ENCODE peak calls at places on chromosome 17, in nine cellular contexts. One of them, this sample, is unnamed.

GRCh38 chr17:6669479-6670212 is 18.1 kb downstream of the C17orf100 start:
- DNase-seq in lung: no peak
- DNase-seq in body of pancreas: no peak
- DNase-seq in tibial artery: no peak
- DNase-seq in uterus: no peak
- DNase-seq in lower lobe of right lung: no peak
- DNase-seq in sigmoid colon: no peak
- DNase-seq in CD8-positive, alpha-beta T cell: no peak
- DNase-seq in heart left ventricle: no peak
- DNase-seq in this sample: no peak

GRCh38 chr17:12046786-12047185 is 26.1 kb downstream of the MAP2K4 start:
- DNase-seq in CD8-positive, alpha-beta T cell: no peak
- DNase-seq in tibial artery: no peak
- DNase-seq in lung: no peak
- DNase-seq in body of pancreas: no peak
- DNase-seq in lower lobe of right lung: no peak
- DNase-seq in uterus: no peak
- DNase-seq in heart left ventricle: no peak
- DNase-seq in sigmoid colon: no peak
- DNase-seq in this sample: no peak

GRCh38 chr17:32310927-32311568 is 30.9 kb downstream of the C17orf75 start:
- DNase-seq in tibial artery: no peak
- DNase-seq in lower lobe of right lung: no peak
- DNase-seq in sigmoid colon: no peak
- DNase-seq in heart left ventricle: no peak
- DNase-seq in CD8-positive, alpha-beta T cell: no peak
- DNase-seq in lung: no peak
- DNase-seq in body of pancreas: no peak
- DNase-seq in uterus: no peak
- DNase-seq in this sample: no peak

GRCh38 chr17:73228748-73229236 is 32.9 kb downstream of the CPSF4L start:
- DNase-seq in lung: peak
- DNase-seq in sigmoid colon: peak
- DNase-seq in body of pancreas: peak
- DNase-seq in heart left ventricle: peak
- DNase-seq in lower lobe of right lung: peak
- DNase-seq in tibial artery: peak
- DNase-seq in CD8-positive, alpha-beta T cell: no peak
- DNase-seq in uterus: peak
- DNase-seq in this sample: peak

GRCh38 chr17:46930083-46930482 is 7.1 kb downstream of the GOSR2 start:
- DNase-seq in sigmoid colon: no peak
- DNase-seq in lung: no peak
- DNase-seq in lower lobe of right lung: no peak
- DNase-seq in CD8-positive, alpha-beta T cell: no peak
- DNase-seq in heart left ventricle: no peak
- DNase-seq in uterus: no peak
- DNase-seq in body of pancreas: no peak
- DNase-seq in tibial artery: no peak
- DNase-seq in this sample: no peak

GRCh38 chr17:7656958-7657715 is 6.4 kb downstream of the ATP1B2 start:
- DNase-seq in uterus: peak
- DNase-seq in CD8-positive, alpha-beta T cell: no peak
- DNase-seq in heart left ventricle: peak
- DNase-seq in body of pancreas: peak
- DNase-seq in lower lobe of right lung: no peak
- DNase-seq in tibial artery: no peak
- DNase-seq in sigmoid colon: peak
- DNase-seq in lung: no peak
- DNase-seq in this sample: no peak

GRCh38 chr17:43791589-43791988 is 11.4 kb downstream of the CFAP97D1 start:
- DNase-seq in CD8-positive, alpha-beta T cell: no peak
- DNase-seq in body of pancreas: peak
- DNase-seq in heart left ventricle: no peak
- DNase-seq in sigmoid colon: no peak
- DNase-seq in uterus: no peak
- DNase-seq in lower lobe of right lung: no peak
- DNase-seq in lung: no peak
- DNase-seq in tibial artery: no peak
- DNase-seq in this sample: no peak

GRCh38 chr17:75468779-75469373 is 12.4 kb downstream of the TMEM94 start:
- DNase-seq in CD8-positive, alpha-beta T cell: no peak
- DNase-seq in uterus: no peak
- DNase-seq in heart left ventricle: no peak
- DNase-seq in lower lobe of right lung: no peak
- DNase-seq in tibial artery: no peak
- DNase-seq in sigmoid colon: no peak
- DNase-seq in body of pancreas: no peak
- DNase-seq in lung: no peak
- DNase-seq in this sample: no peak

GRCh38 chr17:47694818-47695663 is 1.1 kb downstream of the TBKBP1 start:
- DNase-seq in heart left ventricle: peak
- DNase-seq in sigmoid colon: peak
- DNase-seq in body of pancreas: peak
- DNase-seq in CD8-positive, alpha-beta T cell: no peak
- DNase-seq in uterus: peak
- DNase-seq in lower lobe of right lung: peak
- DNase-seq in tibial artery: peak
- DNase-seq in lung: peak
- DNase-seq in this sample: peak

GRCh38 chr17:68248199-68248825 is 469 bp downstream of the AMZ2 start:
- DNase-seq in sigmoid colon: peak
- DNase-seq in uterus: peak
- DNase-seq in body of pancreas: peak
- DNase-seq in heart left ventricle: no peak
- DNase-seq in tibial artery: peak
- DNase-seq in lung: no peak
- DNase-seq in CD8-positive, alpha-beta T cell: no peak
- DNase-seq in lower lobe of right lung: no peak
- DNase-seq in this sample: peak

GRCh38 chr17:48944519-48945260 is at the start of gene SNF8:
- DNase-seq in uterus: peak
- DNase-seq in lower lobe of right lung: peak
- DNase-seq in heart left ventricle: peak
- DNase-seq in CD8-positive, alpha-beta T cell: peak
- DNase-seq in sigmoid colon: peak
- DNase-seq in body of pancreas: peak
- DNase-seq in lung: peak
- DNase-seq in tibial artery: peak
- DNase-seq in this sample: peak

DNA sequence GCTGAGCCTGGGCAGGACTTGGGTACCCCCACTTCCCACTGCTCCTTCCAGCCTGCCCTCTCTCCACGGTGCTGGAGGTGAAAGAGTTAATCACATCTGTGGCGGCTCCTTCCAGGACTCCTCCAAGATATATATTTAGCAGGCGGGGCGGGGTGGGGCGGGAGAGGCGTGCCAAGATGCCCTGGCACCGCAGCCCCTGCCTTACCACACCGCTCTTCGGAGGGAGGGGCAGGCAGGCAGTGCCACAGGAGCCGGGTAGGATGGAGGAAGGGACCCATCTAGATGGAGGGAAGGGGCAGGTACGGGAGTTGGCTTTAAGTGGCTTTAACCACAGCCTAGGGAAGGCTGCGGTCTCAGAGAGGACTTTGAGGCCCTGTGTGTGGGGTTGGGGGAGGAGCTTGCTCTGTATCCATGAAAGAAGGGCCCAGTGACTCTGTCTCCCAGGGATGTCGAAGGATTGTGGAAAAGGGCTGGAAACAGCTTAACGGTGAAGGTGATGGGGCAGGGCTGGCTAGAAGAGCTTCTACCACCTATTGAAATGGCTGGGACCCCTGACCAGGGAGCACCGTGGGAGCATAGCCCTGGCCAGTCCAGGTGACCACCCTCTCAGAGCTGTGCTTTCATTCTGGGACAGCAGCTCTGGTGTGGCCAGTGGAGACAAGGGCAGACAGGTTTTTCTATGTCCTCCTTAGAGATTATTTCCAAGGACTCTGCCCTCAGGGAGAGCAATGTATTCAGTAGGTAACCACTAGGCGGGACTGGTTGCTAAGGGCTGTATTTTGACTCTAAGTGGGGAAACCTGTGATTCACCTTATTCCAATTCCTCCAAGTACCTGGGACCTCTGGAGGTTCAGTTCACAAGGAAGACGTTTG is 13.0 kb downstream of the GPR142 start:
- DNase-seq in lung: peak
- DNase-seq in tibial artery: peak
- DNase-seq in CD8-positive, alpha-beta T cell: no peak
- DNase-seq in heart left ventricle: no peak
- DNase-seq in lower lobe of right lung: no peak
- DNase-seq in uterus: no peak
- DNase-seq in body of pancreas: peak
- DNase-seq in sigmoid colon: no peak
- DNase-seq in this sample: no peak
- TF ChIP-seq CTCF in lung: no peak
- TF ChIP-seq CTCF in tibial artery: no peak
- TF ChIP-seq CTCF in CD8-positive, alpha-beta T cell: no peak
- TF ChIP-seq CTCF in heart left ventricle: no peak
- TF ChIP-seq CTCF in lower lobe of right lung: no peak
- TF ChIP-seq CTCF in uterus: no peak
- TF ChIP-seq CTCF in body of pancreas: peak
- TF ChIP-seq CTCF in sigmoid colon: peak
- TF ChIP-seq CTCF in this sample: no peak

GRCh38 chr17:17605747-17606083 is 14.2 kb upstream of the PEMT start:
- DNase-seq in heart left ventricle: no peak
- DNase-seq in lower lobe of right lung: no peak
- DNase-seq in lung: no peak
- DNase-seq in body of pancreas: no peak
- DNase-seq in tibial artery: no peak
- DNase-seq in sigmoid colon: no peak
- DNase-seq in uterus: no peak
- DNase-seq in CD8-positive, alpha-beta T cell: no peak
- DNase-seq in this sample: no peak

GRCh38 chr17:17612085-17613022 is 20.8 kb upstream of the PEMT start:
- DNase-seq in tibial artery: no peak
- DNase-seq in lower lobe of right lung: no peak
- DNase-seq in heart left ventricle: no peak
- DNase-seq in lung: no peak
- DNase-seq in uterus: no peak
- DNase-seq in body of pancreas: no peak
- DNase-seq in CD8-positive, alpha-beta T cell: no peak
- DNase-seq in sigmoid colon: no peak
- DNase-seq in this sample: no peak

GRCh38 chr17:17606416-17607000 is 15.0 kb upstream of the PEMT start:
- DNase-seq in body of pancreas: no peak
- DNase-seq in heart left ventricle: no peak
- DNase-seq in sigmoid colon: no peak
- DNase-seq in lower lobe of right lung: no peak
- DNase-seq in CD8-positive, alpha-beta T cell: no peak
- DNase-seq in lung: no peak
- DNase-seq in uterus: no peak
- DNase-seq in tibial artery: no peak
- DNase-seq in this sample: no peak

GRCh38 chr17:17605083-17605746 is 13.7 kb upstream of the PEMT start:
- DNase-seq in lung: no peak
- DNase-seq in sigmoid colon: no peak
- DNase-seq in heart left ventricle: no peak
- DNase-seq in tibial artery: no peak
- DNase-seq in CD8-positive, alpha-beta T cell: no peak
- DNase-seq in body of pancreas: no peak
- DNase-seq in uterus: no peak
- DNase-seq in lower lobe of right lung: peak
- DNase-seq in this sample: no peak

DNA sequence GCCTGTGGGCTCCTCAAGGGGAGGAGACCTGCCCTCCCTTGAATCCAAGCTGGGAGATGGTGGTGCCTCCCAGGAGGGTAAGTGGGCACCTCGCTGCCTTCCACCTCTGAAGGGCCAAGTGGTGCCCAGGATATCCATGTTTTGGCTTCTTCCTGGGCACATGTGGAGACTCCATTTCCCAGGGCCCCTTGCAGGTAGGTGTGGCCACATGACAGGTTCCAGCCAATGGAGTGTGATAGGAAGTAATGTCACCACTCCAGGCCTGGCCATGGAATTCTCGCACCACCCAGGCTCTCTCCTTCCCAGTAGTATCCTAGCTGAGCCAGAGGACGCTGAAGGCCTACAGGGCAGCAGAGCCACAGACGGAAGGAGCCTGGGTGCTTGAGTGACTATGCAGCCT is 17.6 kb upstream of the PEMT start:
- DNase-seq in sigmoid colon: no peak
- DNase-seq in CD8-positive, alpha-beta T cell: no peak
- DNase-seq in tibial artery: no peak
- DNase-seq in heart left ventricle: no peak
- DNase-seq in lower lobe of right lung: no peak
- DNase-seq in body of pancreas: no peak
- DNase-seq in lung: no peak
- DNase-seq in uterus: no peak
- DNase-seq in this sample: no peak
- H3K4me3 ChIP-seq in sigmoid colon: no peak
- H3K4me3 ChIP-seq in CD8-positive, alpha-beta T cell: no peak
- H3K4me3 ChIP-seq in tibial artery: no peak
- H3K4me3 ChIP-seq in heart left ventricle: no peak
- H3K4me3 ChIP-seq in lower lobe of right lung: no peak
- H3K4me3 ChIP-seq in body of pancreas: no peak
- H3K4me3 ChIP-seq in lung: no peak
- H3K4me3 ChIP-seq in uterus: no peak
- H3K4me3 ChIP-seq in this sample: no peak

DNA sequence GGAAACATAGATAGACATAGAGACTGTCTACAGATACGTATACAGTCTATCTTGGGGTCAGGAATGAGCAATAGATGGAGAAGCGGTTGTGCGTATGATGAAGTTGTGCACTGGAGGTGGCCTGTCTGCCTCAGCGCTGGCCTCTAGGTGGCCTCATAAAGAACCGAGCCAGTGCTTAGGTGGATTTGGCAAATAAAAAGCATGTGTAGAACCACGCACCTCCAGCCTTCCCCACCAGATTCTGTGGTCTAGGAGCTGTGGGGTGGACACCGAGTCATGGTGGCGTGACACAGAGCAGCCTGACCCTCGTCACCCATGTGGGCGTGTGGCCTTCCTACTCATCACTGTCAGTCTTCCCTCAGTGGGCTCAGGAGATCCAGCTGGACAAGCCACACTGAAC is 34.0 kb downstream of the PGS1 start:
- DNase-seq in uterus: no peak
- DNase-seq in body of pancreas: no peak
- DNase-seq in lower lobe of right lung: no peak
- DNase-seq in CD8-positive, alpha-beta T cell: no peak
- DNase-seq in heart left ventricle: no peak
- DNase-seq in lung: no peak
- DNase-seq in sigmoid colon: no peak
- DNase-seq in tibial artery: no peak
- DNase-seq in this sample: no peak
- TF ChIP-seq CTCF in uterus: no peak
- TF ChIP-seq CTCF in body of pancreas: peak
- TF ChIP-seq CTCF in lower lobe of right lung: peak
- TF ChIP-seq CTCF in CD8-positive, alpha-beta T cell: peak
- TF ChIP-seq CTCF in heart left ventricle: peak
- TF ChIP-seq CTCF in lung: no peak
- TF ChIP-seq CTCF in sigmoid colon: no peak
- TF ChIP-seq CTCF in tibial artery: no peak
- TF ChIP-seq CTCF in this sample: peak

DNA sequence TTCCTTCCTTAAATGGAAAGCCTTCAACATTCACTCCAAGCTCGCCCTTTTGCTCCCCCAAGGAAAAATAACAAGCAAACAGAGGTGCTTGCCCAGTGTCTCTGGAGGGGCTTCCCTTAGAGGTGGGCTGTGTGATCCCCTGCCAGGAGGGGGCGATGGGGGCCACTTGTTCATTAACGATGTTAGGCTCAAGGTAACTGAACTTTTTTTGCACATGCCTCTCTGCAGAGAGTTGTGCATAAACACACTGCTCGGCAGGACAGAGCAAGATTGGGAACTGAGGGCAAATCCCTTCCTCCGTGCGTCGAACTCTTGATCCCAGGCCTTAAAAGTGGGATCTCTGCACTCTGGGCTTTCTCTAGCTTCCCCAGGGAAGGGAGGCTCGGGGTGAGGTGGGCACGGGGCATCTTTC is 15.5 kb upstream of the NAGLU start:
- DNase-seq in heart left ventricle: peak
- DNase-seq in uterus: no peak
- DNase-seq in tibial artery: no peak
- DNase-seq in lung: no peak
- DNase-seq in CD8-positive, alpha-beta T cell: no peak
- DNase-seq in lower lobe of right lung: no peak
- DNase-seq in sigmoid colon: no peak
- DNase-seq in body of pancreas: peak
- DNase-seq in this sample: no peak
- H3K4me3 ChIP-seq in heart left ventricle: no peak
- H3K4me3 ChIP-seq in uterus: no peak
- H3K4me3 ChIP-seq in tibial artery: peak
- H3K4me3 ChIP-seq in lung: no peak
- H3K4me3 ChIP-seq in CD8-positive, alpha-beta T cell: no peak
- H3K4me3 ChIP-seq in lower lobe of right lung: no peak
- H3K4me3 ChIP-seq in sigmoid colon: no peak
- H3K4me3 ChIP-seq in body of pancreas: no peak
- H3K4me3 ChIP-seq in this sample: no peak

This sample was measured in right atrium auricular region.